ENCODE peak calls at places on chromosomes 2 and 18, in seven cellular contexts. One of them, this sample, is unnamed.

GRCh38 chr2:96113951-96114350 is 2.4 kb downstream of the ADRA2B start:
- DNase-seq in sigmoid colon: no peak
- DNase-seq in fibroblast of pulmonary artery: no peak
- DNase-seq in spleen: peak
- DNase-seq in GM12865: no peak
- DNase-seq in CD8-positive, alpha-beta T cell: no peak
- DNase-seq in coronary artery: no peak
- DNase-seq in this sample: no peak

GRCh38 chr18:24603151-24603550 is 142.7 kb downstream of the HRH4 start:
- DNase-seq in sigmoid colon: no peak
- DNase-seq in fibroblast of pulmonary artery: no peak
- DNase-seq in spleen: no peak
- DNase-seq in GM12865: no peak
- DNase-seq in CD8-positive, alpha-beta T cell: no peak
- DNase-seq in coronary artery: no peak
- DNase-seq in this sample: no peak

GRCh38 chr2:50582164-50582563 is 449.8 kb downstream of the NRXN1 start:
- DNase-seq in sigmoid colon: no peak
- DNase-seq in fibroblast of pulmonary artery: no peak
- DNase-seq in spleen: peak
- DNase-seq in GM12865: no peak
- DNase-seq in CD8-positive, alpha-beta T cell: no peak
- DNase-seq in coronary artery: no peak
- DNase-seq in this sample: no peak

GRCh38 chr18:43001821-43002220 is 113.7 kb downstream of the RIT2 start:
- DNase-seq in sigmoid colon: no peak
- DNase-seq in fibroblast of pulmonary artery: peak
- DNase-seq in spleen: no peak
- DNase-seq in GM12865: no peak
- DNase-seq in CD8-positive, alpha-beta T cell: no peak
- DNase-seq in coronary artery: no peak
- DNase-seq in this sample: no peak

GRCh38 chr2:11572996-11573395 is 39.2 kb downstream of the GREB1 start:
- DNase-seq in sigmoid colon: peak
- DNase-seq in fibroblast of pulmonary artery: no peak
- DNase-seq in spleen: peak
- DNase-seq in GM12865: no peak
- DNase-seq in CD8-positive, alpha-beta T cell: no peak
- DNase-seq in coronary artery: no peak
- DNase-seq in this sample: no peak

GRCh38 chr18:22167091-22167470 is 2.3 kb upstream of the GATA6 start:
- DNase-seq in sigmoid colon: no peak
- DNase-seq in fibroblast of pulmonary artery: no peak
- DNase-seq in spleen: no peak
- DNase-seq in GM12865: no peak
- DNase-seq in CD8-positive, alpha-beta T cell: no peak
- DNase-seq in coronary artery: no peak
- DNase-seq in this sample: no peak

GRCh38 chr18:33866386-33866785 is 288.4 kb downstream of the ASXL3 start:
- DNase-seq in sigmoid colon: no peak
- DNase-seq in fibroblast of pulmonary artery: no peak
- DNase-seq in spleen: no peak
- DNase-seq in GM12865: no peak
- DNase-seq in CD8-positive, alpha-beta T cell: no peak
- DNase-seq in coronary artery: no peak
- DNase-seq in this sample: no peak

GRCh38 chr2:134361648-134362047 is 107.8 kb downstream of the MGAT5 start:
- DNase-seq in sigmoid colon: no peak
- DNase-seq in fibroblast of pulmonary artery: no peak
- DNase-seq in spleen: no peak
- DNase-seq in GM12865: no peak
- DNase-seq in CD8-positive, alpha-beta T cell: no peak
- DNase-seq in coronary artery: no peak
- DNase-seq in this sample: no peak

GRCh38 chr18:74524097-74524496 is 10.2 kb upstream of the CNDP1 start:
- DNase-seq in sigmoid colon: peak
- DNase-seq in fibroblast of pulmonary artery: no peak
- DNase-seq in spleen: peak
- DNase-seq in GM12865: no peak
- DNase-seq in CD8-positive, alpha-beta T cell: no peak
- DNase-seq in coronary artery: no peak
- DNase-seq in this sample: no peak

GRCh38 chr2:189347540-189347939 is 93.7 kb upstream of the WDR75 start:
- DNase-seq in sigmoid colon: no peak
- DNase-seq in fibroblast of pulmonary artery: peak
- DNase-seq in spleen: no peak
- DNase-seq in GM12865: peak
- DNase-seq in CD8-positive, alpha-beta T cell: no peak
- DNase-seq in coronary artery: no peak
- DNase-seq in this sample: peak
- TF ChIP-seq CTCF in sigmoid colon: no peak
- TF ChIP-seq CTCF in fibroblast of pulmonary artery: peak
- TF ChIP-seq CTCF in spleen: no peak
- TF ChIP-seq CTCF in GM12865: no peak
- TF ChIP-seq CTCF in CD8-positive, alpha-beta T cell: peak
- TF ChIP-seq CTCF in coronary artery: no peak
- TF ChIP-seq CTCF in this sample: peak

GRCh38 chr2:31075936-31076590 is 62.2 kb downstream of the GALNT14 start:
- DNase-seq in sigmoid colon: no peak
- DNase-seq in fibroblast of pulmonary artery: no peak
- DNase-seq in spleen: no peak
- DNase-seq in GM12865: no peak
- DNase-seq in CD8-positive, alpha-beta T cell: no peak
- DNase-seq in coronary artery: no peak
- DNase-seq in this sample: no peak
- H3K4me3 ChIP-seq in sigmoid colon: no peak
- H3K4me3 ChIP-seq in fibroblast of pulmonary artery: no peak
- H3K4me3 ChIP-seq in spleen: no peak
- H3K4me3 ChIP-seq in GM12865: no peak
- H3K4me3 ChIP-seq in CD8-positive, alpha-beta T cell: no peak
- H3K4me3 ChIP-seq in coronary artery: no peak
- H3K4me3 ChIP-seq in this sample: no peak

GRCh38 chr2:216075510-216076485 is 5.8 kb downstream of the PECR start:
- DNase-seq in sigmoid colon: no peak
- DNase-seq in fibroblast of pulmonary artery: no peak
- DNase-seq in spleen: no peak
- DNase-seq in GM12865: no peak
- DNase-seq in CD8-positive, alpha-beta T cell: no peak
- DNase-seq in coronary artery: no peak
- DNase-seq in this sample: no peak
- TF ChIP-seq CTCF in sigmoid colon: no peak
- TF ChIP-seq CTCF in fibroblast of pulmonary artery: no peak
- TF ChIP-seq CTCF in spleen: no peak
- TF ChIP-seq CTCF in GM12865: no peak
- TF ChIP-seq CTCF in CD8-positive, alpha-beta T cell: no peak
- TF ChIP-seq CTCF in coronary artery: no peak
- TF ChIP-seq CTCF in this sample: no peak

GRCh38 chr2:199979841-199980628 is 24.7 kb downstream of the MAIP1 start:
- DNase-seq in sigmoid colon: peak
- DNase-seq in fibroblast of pulmonary artery: peak
- DNase-seq in spleen: peak
- DNase-seq in GM12865: peak
- DNase-seq in CD8-positive, alpha-beta T cell: peak
- DNase-seq in coronary artery: peak
- DNase-seq in this sample: peak
- H3K4me3 ChIP-seq in sigmoid colon: no peak
- H3K4me3 ChIP-seq in fibroblast of pulmonary artery: peak
- H3K4me3 ChIP-seq in spleen: no peak
- H3K4me3 ChIP-seq in GM12865: no peak
- H3K4me3 ChIP-seq in CD8-positive, alpha-beta T cell: no peak
- H3K4me3 ChIP-seq in coronary artery: peak
- H3K4me3 ChIP-seq in this sample: no peak